ENCODE peak calls at places on chromosomes 7 and 10, in eight cellular contexts. One of them, this sample, is unnamed.

GRCh38 chr10:107616463-107617131 is 452.1 kb upstream of the SORCS1 start:
- DNase-seq in RWPE1: peak; percentile 3
- DNase-seq in type B pancreatic cell: no peak
- DNase-seq in astrocyte of the spinal cord: no peak
- DNase-seq in cardiac muscle cell: peak; percentile 1
- DNase-seq in foreskin fibroblast: peak; percentile 95
- DNase-seq in astrocyte of the cerebellum: no peak
- DNase-seq in psoas muscle: no peak
- DNase-seq in this sample: no peak

GRCh38 chr7:128453836-128454804 is 1.6 kb upstream of the HILPDA start:
- DNase-seq in type B pancreatic cell: peak; percentile 79
- DNase-seq in RWPE1: no peak
- DNase-seq in psoas muscle: peak; percentile 89
- DNase-seq in cardiac muscle cell: peak; percentile 99
- DNase-seq in astrocyte of the cerebellum: peak; percentile 91
- DNase-seq in astrocyte of the spinal cord: peak; percentile 90
- DNase-seq in foreskin fibroblast: peak; percentile 87
- DNase-seq in this sample: no peak

GRCh38 chr10:13256627-13257026 is 22.5 kb upstream of the UCMA start:
- DNase-seq in astrocyte of the cerebellum: no peak
- DNase-seq in foreskin fibroblast: no peak
- DNase-seq in cardiac muscle cell: no peak
- DNase-seq in psoas muscle: no peak
- DNase-seq in type B pancreatic cell: no peak
- DNase-seq in RWPE1: no peak
- DNase-seq in astrocyte of the spinal cord: no peak
- DNase-seq in this sample: no peak

GRCh38 chr10:132229834-132230556 is 43.2 kb downstream of the DPYSL4 start:
- DNase-seq in astrocyte of the spinal cord: no peak
- DNase-seq in RWPE1: no peak
- DNase-seq in astrocyte of the cerebellum: no peak
- DNase-seq in type B pancreatic cell: no peak
- DNase-seq in cardiac muscle cell: peak; percentile 15
- DNase-seq in foreskin fibroblast: no peak
- DNase-seq in psoas muscle: no peak
- DNase-seq in this sample: no peak

GRCh38 chr7:128190051-128190640 is 50.9 kb upstream of the LEP start:
- DNase-seq in psoas muscle: no peak
- DNase-seq in astrocyte of the cerebellum: no peak
- DNase-seq in cardiac muscle cell: no peak
- DNase-seq in RWPE1: no peak
- DNase-seq in astrocyte of the spinal cord: no peak
- DNase-seq in foreskin fibroblast: no peak
- DNase-seq in type B pancreatic cell: no peak
- DNase-seq in this sample: no peak

GRCh38 chr10:49330127-49330665 is 31.2 kb downstream of the C10orf71 start:
- DNase-seq in type B pancreatic cell: peak; percentile 24
- DNase-seq in cardiac muscle cell: no peak
- DNase-seq in astrocyte of the spinal cord: no peak
- DNase-seq in foreskin fibroblast: no peak
- DNase-seq in astrocyte of the cerebellum: no peak
- DNase-seq in RWPE1: no peak
- DNase-seq in psoas muscle: no peak
- DNase-seq in this sample: no peak

GRCh38 chr7:106731637-106732036 is 70.7 kb upstream of the CCDC71L start:
- DNase-seq in astrocyte of the cerebellum: no peak
- DNase-seq in RWPE1: no peak
- DNase-seq in foreskin fibroblast: peak; percentile 64
- DNase-seq in psoas muscle: no peak
- DNase-seq in astrocyte of the spinal cord: no peak
- DNase-seq in cardiac muscle cell: peak; percentile 81
- DNase-seq in type B pancreatic cell: no peak
- DNase-seq in this sample: no peak

GRCh38 chr10:87578799-87579401 is 74.2 kb downstream of the MINPP1 start:
- DNase-seq in type B pancreatic cell: no peak
- DNase-seq in foreskin fibroblast: peak; percentile 64
- DNase-seq in astrocyte of the spinal cord: no peak
- DNase-seq in RWPE1: no peak
- DNase-seq in astrocyte of the cerebellum: no peak
- DNase-seq in cardiac muscle cell: peak; percentile 60
- DNase-seq in psoas muscle: no peak
- DNase-seq in this sample: no peak

GRCh38 chr7:28618383-28618782 is 206.1 kb downstream of the CREB5 start:
- DNase-seq in astrocyte of the spinal cord: no peak
- DNase-seq in cardiac muscle cell: no peak
- DNase-seq in astrocyte of the cerebellum: no peak
- DNase-seq in psoas muscle: no peak
- DNase-seq in RWPE1: no peak
- DNase-seq in type B pancreatic cell: no peak
- DNase-seq in foreskin fibroblast: no peak
- DNase-seq in this sample: no peak

GRCh38 chr10:74233281-74233680 is 82.3 kb downstream of the ADK start:
- DNase-seq in astrocyte of the cerebellum: no peak
- DNase-seq in RWPE1: no peak
- DNase-seq in type B pancreatic cell: no peak
- DNase-seq in astrocyte of the spinal cord: no peak
- DNase-seq in cardiac muscle cell: no peak
- DNase-seq in foreskin fibroblast: no peak
- DNase-seq in psoas muscle: no peak
- DNase-seq in this sample: no peak

GRCh38 chr7:1558181-1558811 is 2.3 kb upstream of the TMEM184A start:
- DNase-seq in cardiac muscle cell: peak; percentile 26
- DNase-seq in type B pancreatic cell: peak; percentile 68
- DNase-seq in astrocyte of the spinal cord: no peak
- DNase-seq in foreskin fibroblast: peak; percentile 61
- DNase-seq in RWPE1: no peak
- DNase-seq in astrocyte of the cerebellum: no peak
- DNase-seq in psoas muscle: peak; percentile 79
- DNase-seq in this sample: no peak

GRCh38 chr7:5831196-5831595 is 49.4 kb upstream of the OCM start:
- DNase-seq in cardiac muscle cell: peak; percentile 62
- DNase-seq in foreskin fibroblast: no peak
- DNase-seq in RWPE1: no peak
- DNase-seq in type B pancreatic cell: no peak
- DNase-seq in psoas muscle: no peak
- DNase-seq in astrocyte of the cerebellum: no peak
- DNase-seq in astrocyte of the spinal cord: no peak
- DNase-seq in this sample: no peak

GRCh38 chr7:94389381-94389780 is 5.3 kb upstream of the COL1A2 start:
- DNase-seq in cardiac muscle cell: peak; percentile 24
- DNase-seq in astrocyte of the cerebellum: no peak
- DNase-seq in type B pancreatic cell: no peak
- DNase-seq in RWPE1: no peak
- DNase-seq in astrocyte of the spinal cord: no peak
- DNase-seq in foreskin fibroblast: peak; percentile 70
- DNase-seq in psoas muscle: no peak
- DNase-seq in this sample: no peak

GRCh38 chr7:66013938-66014337 is 31.9 kb upstream of the GUSB start:
- DNase-seq in astrocyte of the spinal cord: peak; percentile 56
- DNase-seq in type B pancreatic cell: no peak
- DNase-seq in astrocyte of the cerebellum: peak; percentile 39
- DNase-seq in cardiac muscle cell: peak; percentile 56
- DNase-seq in RWPE1: peak; percentile 29
- DNase-seq in psoas muscle: no peak
- DNase-seq in foreskin fibroblast: peak; percentile 75
- DNase-seq in this sample: peak; percentile 65

GRCh38 chr7:34575006-34575405 is 83.0 kb upstream of the NPSR1 start:
- DNase-seq in type B pancreatic cell: no peak
- DNase-seq in psoas muscle: no peak
- DNase-seq in cardiac muscle cell: no peak
- DNase-seq in RWPE1: no peak
- DNase-seq in astrocyte of the cerebellum: no peak
- DNase-seq in astrocyte of the spinal cord: no peak
- DNase-seq in foreskin fibroblast: no peak
- DNase-seq in this sample: no peak

GRCh38 chr7:102450242-102450641 is 14.4 kb downstream of the ALKBH4 start:
- DNase-seq in astrocyte of the cerebellum: no peak
- DNase-seq in astrocyte of the spinal cord: no peak
- DNase-seq in cardiac muscle cell: no peak
- DNase-seq in psoas muscle: no peak
- DNase-seq in type B pancreatic cell: no peak
- DNase-seq in RWPE1: no peak
- DNase-seq in foreskin fibroblast: peak; percentile 29
- DNase-seq in this sample: no peak

GRCh38 chr7:112201421-112201820 is 4.8 kb downstream of the DOCK4 start:
- DNase-seq in astrocyte of the cerebellum: no peak
- DNase-seq in cardiac muscle cell: peak; percentile 42
- DNase-seq in astrocyte of the spinal cord: peak; percentile 71
- DNase-seq in foreskin fibroblast: peak; percentile 90
- DNase-seq in type B pancreatic cell: no peak
- DNase-seq in RWPE1: peak; percentile 79
- DNase-seq in psoas muscle: no peak
- DNase-seq in this sample: peak; percentile 39

GRCh38 chr10:71688256-71688655 is 31.3 kb downstream of the C10orf105 start:
- DNase-seq in astrocyte of the cerebellum: no peak
- DNase-seq in astrocyte of the spinal cord: no peak
- DNase-seq in cardiac muscle cell: no peak
- DNase-seq in RWPE1: no peak
- DNase-seq in type B pancreatic cell: no peak
- DNase-seq in psoas muscle: no peak
- DNase-seq in foreskin fibroblast: no peak
- DNase-seq in this sample: no peak

GRCh38 chr10:9868499-9868898 is 1149.2 kb upstream of the CELF2 start:
- DNase-seq in psoas muscle: no peak
- DNase-seq in astrocyte of the cerebellum: no peak
- DNase-seq in RWPE1: no peak
- DNase-seq in astrocyte of the spinal cord: no peak
- DNase-seq in type B pancreatic cell: no peak
- DNase-seq in cardiac muscle cell: no peak
- DNase-seq in foreskin fibroblast: no peak
- DNase-seq in this sample: no peak

GRCh38 chr7:1595636-1596035 is 25.8 kb upstream of the PSMG3 start:
- DNase-seq in cardiac muscle cell: no peak
- DNase-seq in astrocyte of the cerebellum: no peak
- DNase-seq in astrocyte of the spinal cord: no peak
- DNase-seq in RWPE1: no peak
- DNase-seq in foreskin fibroblast: no peak
- DNase-seq in psoas muscle: no peak
- DNase-seq in type B pancreatic cell: no peak
- DNase-seq in this sample: no peak

GRCh38 chr7:115911466-115911865 is 119.1 kb downstream of the TFEC start:
- DNase-seq in astrocyte of the spinal cord: peak; percentile 5
- DNase-seq in astrocyte of the cerebellum: no peak
- DNase-seq in RWPE1: no peak
- DNase-seq in cardiac muscle cell: no peak
- DNase-seq in psoas muscle: no peak
- DNase-seq in foreskin fibroblast: peak; percentile 41
- DNase-seq in type B pancreatic cell: no peak
- DNase-seq in this sample: no peak

GRCh38 chr7:104482362-104483042 is 154.1 kb downstream of the LHFPL3 start:
- DNase-seq in astrocyte of the cerebellum: no peak
- DNase-seq in type B pancreatic cell: no peak
- DNase-seq in psoas muscle: no peak
- DNase-seq in RWPE1: no peak
- DNase-seq in astrocyte of the spinal cord: no peak
- DNase-seq in cardiac muscle cell: no peak
- DNase-seq in foreskin fibroblast: no peak
- DNase-seq in this sample: no peak

GRCh38 chr7:154680894-154681659 is 321.8 kb downstream of the PAXIP1 start:
- DNase-seq in type B pancreatic cell: no peak
- DNase-seq in RWPE1: no peak
- DNase-seq in astrocyte of the spinal cord: no peak
- DNase-seq in psoas muscle: no peak
- DNase-seq in foreskin fibroblast: no peak
- DNase-seq in cardiac muscle cell: no peak
- DNase-seq in astrocyte of the cerebellum: no peak
- DNase-seq in this sample: no peak

GRCh38 chr7:146172112-146172511 is 55.5 kb downstream of the CNTNAP2 start:
- DNase-seq in type B pancreatic cell: no peak
- DNase-seq in astrocyte of the cerebellum: no peak
- DNase-seq in astrocyte of the spinal cord: no peak
- DNase-seq in RWPE1: no peak
- DNase-seq in foreskin fibroblast: no peak
- DNase-seq in psoas muscle: no peak
- DNase-seq in cardiac muscle cell: peak; percentile 0
- DNase-seq in this sample: no peak
- TF ChIP-seq CTCF in type B pancreatic cell: no peak
- TF ChIP-seq CTCF in astrocyte of the cerebellum: no peak
- TF ChIP-seq CTCF in astrocyte of the spinal cord: no peak
- TF ChIP-seq CTCF in RWPE1: no peak
- TF ChIP-seq CTCF in foreskin fibroblast: no peak
- TF ChIP-seq CTCF in psoas muscle: no peak
- TF ChIP-seq CTCF in cardiac muscle cell: no peak
- TF ChIP-seq CTCF in this sample: no peak

GRCh38 chr7:64625114-64626082 is 40.5 kb upstream of the ZNF107 start:
- DNase-seq in RWPE1: peak; percentile 23
- DNase-seq in foreskin fibroblast: no peak
- DNase-seq in psoas muscle: no peak
- DNase-seq in cardiac muscle cell: no peak
- DNase-seq in astrocyte of the spinal cord: no peak
- DNase-seq in astrocyte of the cerebellum: no peak
- DNase-seq in type B pancreatic cell: no peak
- DNase-seq in this sample: no peak
- TF ChIP-seq CTCF in RWPE1: peak; percentile 61
- TF ChIP-seq CTCF in foreskin fibroblast: peak; percentile 31
- TF ChIP-seq CTCF in psoas muscle: peak; percentile 82
- TF ChIP-seq CTCF in cardiac muscle cell: peak; percentile 54
- TF ChIP-seq CTCF in astrocyte of the spinal cord: peak; percentile 35
- TF ChIP-seq CTCF in astrocyte of the cerebellum: no peak
- TF ChIP-seq CTCF in type B pancreatic cell: peak; percentile 71
- TF ChIP-seq CTCF in this sample: peak; percentile 91

GRCh38 chr10:128087146-128087883 is 38.9 kb downstream of the MKI67 start:
- DNase-seq in foreskin fibroblast: no peak
- DNase-seq in RWPE1: no peak
- DNase-seq in type B pancreatic cell: no peak
- DNase-seq in cardiac muscle cell: no peak
- DNase-seq in psoas muscle: no peak
- DNase-seq in astrocyte of the spinal cord: no peak
- DNase-seq in astrocyte of the cerebellum: no peak
- DNase-seq in this sample: no peak
- TF ChIP-seq CTCF in foreskin fibroblast: no peak
- TF ChIP-seq CTCF in RWPE1: no peak
- TF ChIP-seq CTCF in type B pancreatic cell: no peak
- TF ChIP-seq CTCF in cardiac muscle cell: no peak
- TF ChIP-seq CTCF in psoas muscle: no peak
- TF ChIP-seq CTCF in astrocyte of the spinal cord: no peak
- TF ChIP-seq CTCF in astrocyte of the cerebellum: no peak
- TF ChIP-seq CTCF in this sample: no peak

DNA sequence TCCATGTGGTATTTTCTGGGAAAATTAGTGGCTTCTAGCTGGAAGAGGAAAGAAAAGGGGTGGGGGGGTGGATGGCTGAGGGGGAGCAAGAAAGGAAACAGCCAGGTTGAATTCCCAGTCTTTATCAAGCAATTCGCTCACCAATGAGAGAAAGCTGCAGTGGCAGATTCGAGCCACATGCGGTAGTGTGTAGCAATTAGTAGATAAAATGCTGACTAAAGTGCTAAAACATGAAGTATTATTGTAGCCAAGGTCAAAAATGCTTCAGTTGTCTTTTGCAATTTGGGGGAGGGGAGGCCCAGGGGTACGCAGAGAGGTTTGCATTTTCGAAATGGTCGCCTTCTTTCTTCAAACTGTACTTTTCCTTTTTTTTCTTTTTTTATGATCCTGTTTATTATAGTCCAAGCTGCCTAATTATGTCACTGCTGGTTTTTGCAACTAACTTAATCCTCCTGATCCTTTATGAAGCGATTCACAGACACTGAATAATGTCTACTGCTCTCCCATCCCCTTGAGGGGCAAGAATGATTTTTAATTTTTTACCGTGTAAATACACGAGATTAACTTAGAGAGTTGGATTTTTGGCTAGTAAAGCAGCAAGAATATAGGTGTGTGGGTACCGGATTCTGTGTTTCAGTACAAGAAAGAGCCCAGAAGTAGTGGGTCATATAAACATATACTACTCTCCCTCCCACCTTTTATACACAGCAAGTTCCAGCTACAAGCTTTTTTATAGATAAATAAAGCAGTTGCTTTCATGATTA is 3.6 kb upstream of the ARID5B start:
- DNase-seq in psoas muscle: no peak
- DNase-seq in RWPE1: peak; percentile 24
- DNase-seq in astrocyte of the spinal cord: peak; percentile 55
- DNase-seq in astrocyte of the cerebellum: no peak
- DNase-seq in foreskin fibroblast: peak; percentile 77
- DNase-seq in cardiac muscle cell: peak; percentile 77
- DNase-seq in type B pancreatic cell: no peak
- DNase-seq in this sample: peak; percentile 52
- TF ChIP-seq CTCF in psoas muscle: peak; percentile 30
- TF ChIP-seq CTCF in RWPE1: no peak
- TF ChIP-seq CTCF in astrocyte of the spinal cord: peak; percentile 40
- TF ChIP-seq CTCF in astrocyte of the cerebellum: peak; percentile 55
- TF ChIP-seq CTCF in foreskin fibroblast: peak; percentile 16
- TF ChIP-seq CTCF in cardiac muscle cell: peak; percentile 36
- TF ChIP-seq CTCF in type B pancreatic cell: peak; percentile 64
- TF ChIP-seq CTCF in this sample: peak; percentile 56